ENCODE peak calls at places on chromosomes 2 and 18, in eight cellular contexts. O is cardiac fibroblast, G is spleen, B is AG04449, Z is body of pancreas, F is B cell, X is cardiac muscle cell, U is ovary. H is an unnamed sample.

GRCh38 chr2:15964936-15965563 is 24.7 kb downstream of the MYCN start:
- DNase-seq in O (no peak), G (no peak), B (no peak), Z (no peak), F (no peak), X (no peak), U (no peak), H (no peak)

GRCh38 chr2:233912799-233913423 is 4.3 kb upstream of the TRPM8 start:
- DNase-seq in O (peak; percentile 40), G (no peak), B (no peak), Z (peak; percentile 20), F (no peak), X (peak; percentile 76), U (no peak), H (peak; percentile 26)

GRCh38 chr2:213248637-213249036 is 35.6 kb upstream of the SPAG16 start:
- DNase-seq in O (no peak), G (no peak), B (no peak), Z (no peak), F (no peak), X (no peak), U (no peak), H (no peak)

GRCh38 chr2:65024149-65024829 is 31.9 kb upstream of the CEP68 start:
- DNase-seq in O (peak; percentile 56), G (no peak), B (peak; percentile 77), Z (no peak), F (no peak), X (no peak), U (no peak), H (peak; percentile 25)

GRCh38 chr2:241842620-241843211 is 16.0 kb downstream of the PDCD1 start:
- DNase-seq in O (no peak), G (peak; percentile 86), B (no peak), Z (peak; percentile 35), F (peak; percentile 72), X (no peak), U (peak; percentile 32), H (no peak)

GRCh38 chr18:54279477-54280205 is 10.3 kb downstream of the POLI start:
- DNase-seq in O (no peak), G (no peak), B (no peak), Z (no peak), F (no peak), X (no peak), U (no peak), H (no peak)

GRCh38 chr18:78918707-78919106 is 60.9 kb upstream of the SALL3 start:
- DNase-seq in O (no peak), G (peak; percentile 46), B (no peak), Z (no peak), F (no peak), X (no peak), U (no peak), H (no peak)

GRCh38 chr2:174176898-174177297 is 71.4 kb downstream of the OLA1 start:
- DNase-seq in O (no peak), G (no peak), B (no peak), Z (no peak), F (no peak), X (no peak), U (no peak), H (no peak)

GRCh38 chr2:213317929-213318328 is 33.7 kb downstream of the SPAG16 start:
- DNase-seq in O (peak; percentile 67), G (no peak), B (peak; percentile 28), Z (no peak), F (no peak), X (no peak), U (no peak), H (peak; percentile 65)

GRCh38 chr18:74290831-74291770 is 662 bp downstream of the CYB5A start:
- DNase-seq in O (peak; percentile 37), G (peak; percentile 89), B (no peak), Z (peak; percentile 78), F (no peak), X (peak; percentile 38), U (peak; percentile 58), H (no peak)
- TF ChIP-seq CTCF in O (no peak), G (no peak), B (no peak), Z (peak; percentile 53), F (peak; percentile 16), X (peak; percentile 34), U (no peak), H (no peak)

DNA sequence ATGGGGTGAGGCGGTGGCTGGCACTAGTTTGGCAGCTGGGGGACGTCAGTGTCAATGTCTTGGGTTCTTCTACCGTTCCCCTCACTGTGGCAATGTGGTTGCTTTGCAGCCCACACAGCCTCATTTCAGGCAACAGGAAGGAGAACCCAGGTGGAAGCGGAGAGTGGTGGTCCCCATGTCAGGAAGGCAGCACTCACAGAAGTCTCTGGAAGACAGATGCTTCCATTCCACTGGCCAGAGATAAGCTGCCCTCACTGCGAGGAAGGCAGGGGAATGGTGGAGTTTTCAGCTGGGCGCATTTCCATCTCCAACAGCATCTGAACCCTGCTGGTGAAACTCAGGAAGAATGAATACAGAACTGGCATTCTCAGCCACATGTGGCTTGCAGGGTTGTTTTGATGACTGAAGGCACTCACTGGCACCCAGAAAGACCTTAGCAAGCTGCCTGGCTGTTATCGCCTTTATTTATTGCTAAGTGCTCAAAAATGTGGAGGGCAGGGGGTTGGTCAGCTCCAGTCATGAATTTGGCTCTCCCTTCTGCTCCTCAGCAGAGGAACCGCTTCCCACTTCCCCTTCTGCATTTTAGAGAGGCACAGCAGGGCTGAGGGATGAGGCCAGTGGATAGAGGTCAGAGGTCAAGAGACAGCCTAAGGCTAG is 19.4 kb downstream of the KCNIP3 start:
- DNase-seq in O (peak; percentile 82), G (peak; percentile 51), B (peak; percentile 46), Z (no peak), F (no peak), X (no peak), U (no peak), H (peak; percentile 94)
- TF ChIP-seq CTCF in O (no peak), G (no peak), B (no peak), Z (no peak), F (no peak), X (no peak), U (no peak), H (peak; percentile 2)

DNA sequence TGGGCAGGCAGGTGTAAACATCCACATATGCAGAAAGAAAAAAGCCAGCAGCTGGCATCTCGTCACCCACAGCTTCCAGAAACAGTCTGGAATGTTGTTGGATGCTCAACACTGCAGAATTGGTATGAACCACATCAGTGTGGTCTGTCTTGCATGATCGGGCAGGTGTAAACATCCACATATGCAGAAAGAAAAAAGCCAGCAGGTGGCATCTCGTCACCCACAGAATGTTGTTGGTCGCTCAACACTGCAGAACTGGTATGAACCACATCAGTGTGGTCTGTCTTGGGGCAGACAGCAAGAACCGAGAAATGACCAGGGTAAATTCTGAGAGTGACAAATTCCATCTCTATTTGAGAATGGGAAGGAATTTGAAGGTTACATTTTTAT is 39.6 kb downstream of the DOCK10 start:
- DNase-seq in O (no peak), G (peak; percentile 75), B (no peak), Z (no peak), F (peak; percentile 10), X (peak; percentile 1), U (no peak), H (no peak)
- TF ChIP-seq CTCF in O (no peak), G (no peak), B (no peak), Z (no peak), F (no peak), X (no peak), U (no peak), H (no peak)

GRCh38 chr2:207214446-207214845 is 48.7 kb upstream of the KLF7 start:
- DNase-seq in O (no peak), G (no peak), B (no peak), Z (no peak), F (no peak), X (no peak), U (no peak), H (no peak)
- TF ChIP-seq CTCF in O (no peak), G (no peak), B (no peak), Z (no peak), F (no peak), X (no peak), U (no peak), H (no peak)

DNA sequence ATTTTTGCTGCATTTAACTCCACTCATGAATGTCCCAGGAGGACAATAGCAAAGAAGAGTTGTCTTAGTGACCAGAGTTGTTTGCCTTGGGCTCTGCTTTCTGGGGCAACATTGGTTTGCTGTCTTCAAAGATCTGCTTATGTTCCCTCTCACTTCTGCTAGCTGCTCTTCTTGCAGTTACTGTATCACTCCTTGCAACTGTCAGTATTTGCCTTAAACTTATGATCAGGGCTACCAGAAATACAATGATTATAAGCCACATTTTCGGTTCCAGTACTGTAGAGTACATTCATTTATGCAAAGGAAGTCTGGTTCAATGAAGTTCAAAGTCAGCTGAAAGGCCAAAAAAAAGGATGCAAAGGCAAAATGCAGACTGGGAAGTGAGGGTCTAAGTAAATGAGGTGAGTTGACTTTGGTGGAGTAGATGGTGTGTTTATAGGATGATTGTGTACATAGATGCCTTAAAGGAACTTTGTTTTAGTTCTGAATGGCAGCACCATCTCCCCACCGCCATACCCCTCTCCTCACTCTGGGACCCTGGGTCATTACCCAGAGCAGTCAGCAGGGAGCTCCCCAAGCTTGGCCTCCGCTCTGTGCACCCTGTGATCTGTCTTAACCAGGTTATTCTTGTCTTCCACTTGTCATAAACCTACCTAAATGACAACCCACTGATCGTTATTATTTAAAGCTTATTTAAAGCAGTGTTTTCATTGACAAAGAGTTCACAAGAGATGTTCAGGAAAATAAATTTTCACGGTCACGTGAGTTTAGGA is 236.0 kb downstream of the DOK6 start:
- DNase-seq in O (no peak), G (no peak), B (no peak), Z (no peak), F (no peak), X (no peak), U (no peak), H (no peak)
- TF ChIP-seq CTCF in O (peak; percentile 23), G (no peak), B (peak; percentile 8), Z (no peak), F (no peak), X (peak; percentile 33), U (no peak), H (peak; percentile 8)

GRCh38 chr2:71879509-71880184 is 268.0 kb downstream of the CYP26B1 start:
- DNase-seq in O (peak; percentile 21), G (no peak), B (no peak), Z (peak; percentile 22), F (no peak), X (no peak), U (no peak), H (no peak)

GRCh38 chr2:71876542-71877451 is 270.9 kb downstream of the CYP26B1 start:
- DNase-seq in O (no peak), G (no peak), B (no peak), Z (no peak), F (no peak), X (no peak), U (no peak), H (no peak)

GRCh38 chr2:71878626-71879508 is 268.8 kb downstream of the CYP26B1 start:
- DNase-seq in O (no peak), G (no peak), B (no peak), Z (no peak), F (no peak), X (no peak), U (no peak), H (no peak)

GRCh38 chr2:71880287-71880686 is 267.4 kb downstream of the CYP26B1 start:
- DNase-seq in O (no peak), G (no peak), B (no peak), Z (no peak), F (no peak), X (no peak), U (no peak), H (no peak)

DNA sequence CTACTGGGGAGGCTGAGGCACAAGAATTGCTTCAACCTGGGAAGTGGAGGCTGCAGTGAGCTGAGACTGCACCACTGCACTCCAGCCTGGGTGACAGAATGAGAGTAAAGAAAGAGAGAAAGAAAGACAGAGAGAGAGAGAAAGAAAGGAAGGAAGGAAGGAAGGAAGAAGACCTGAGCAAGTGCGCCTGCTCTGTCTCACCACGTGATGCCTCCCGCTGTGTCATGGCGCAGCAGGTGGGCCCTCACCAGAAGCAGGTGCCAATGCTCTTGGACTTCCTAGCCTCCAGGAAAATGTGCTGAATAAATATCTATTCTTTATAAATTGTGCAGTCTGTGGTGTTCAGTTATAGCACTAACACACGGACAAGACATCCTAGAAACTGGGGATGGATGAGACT is 270.0 kb downstream of the CYP26B1 start:
- DNase-seq in O (no peak), G (no peak), B (no peak), Z (no peak), F (no peak), X (no peak), U (no peak), H (no peak)
- TF ChIP-seq CTCF in O (no peak), G (no peak), B (no peak), Z (no peak), F (no peak), X (no peak), U (no peak), H (no peak)

H was measured in foreskin fibroblast.